ENCODE peak calls at places on chromosomes 16 and 17, in five cellular contexts. F is PC-3, Z is AG09309, R is NB4, A is cardiac muscle cell. Q is an unnamed sample.

GRCh38 chr17:62070900-62071299 is 5.8 kb upstream of the MED13 start:
- DNase-seq in Z (no peak), A (no peak), F (no peak), R (no peak), Q (no peak)

GRCh38 chr17:2854662-2855061 is 58.4 kb downstream of the RAP1GAP2 start:
- DNase-seq in R (no peak), A (no peak), F (peak), Z (no peak), Q (peak)

GRCh38 chr17:15952916-15953865 is 8.3 kb downstream of the ADORA2B start:
- DNase-seq in F (no peak), Z (no peak), R (no peak), A (no peak), Q (no peak)

GRCh38 chr17:64441772-64442549 is 7.0 kb upstream of the MILR1 start:
- DNase-seq in R (peak), Z (no peak), F (no peak), A (no peak), Q (no peak)

GRCh38 chr16:76235426-76235825 is 41.8 kb upstream of the CNTNAP4 start:
- DNase-seq in F (no peak), R (no peak), Z (no peak), A (no peak), Q (no peak)

GRCh38 chr16:88688013-88688778 is 1.9 kb upstream of the SNAI3 start:
- DNase-seq in F (no peak), R (no peak), Z (no peak), A (no peak), Q (no peak)

GRCh38 chr16:31138621-31139578 is 3.4 kb upstream of the PRSS8 start:
- DNase-seq in A (no peak), R (no peak), F (peak), Z (no peak), Q (peak)

GRCh38 chr16:87585452-87586200 is 16.7 kb upstream of the JPH3 start:
- DNase-seq in R (no peak), Z (no peak), A (no peak), F (no peak), Q (no peak)

GRCh38 chr17:3558603-3559269 is 1.1 kb upstream of the TRPV3 start:
- DNase-seq in F (peak), Z (no peak), R (no peak), A (no peak), Q (peak)

GRCh38 chr17:76673729-76674128 is 30.2 kb upstream of the ST6GALNAC1 start:
- DNase-seq in Z (no peak), R (no peak), F (no peak), A (no peak), Q (no peak)

GRCh38 chr17:1605681-1606351 is 22.8 kb downstream of the SLC43A2 start:
- DNase-seq in A (no peak), R (no peak), F (no peak), Z (no peak), Q (no peak)

GRCh38 chr16:88770459-88771293 is 14.3 kb downstream of the PIEZO1 start:
- DNase-seq in Z (no peak), F (peak), R (peak), A (peak), Q (peak)

GRCh38 chr16:31010539-31010938 is at the start of gene STX1B:
- DNase-seq in Z (no peak), A (peak), R (no peak), F (no peak), Q (no peak)

GRCh38 chr17:75842963-75843576 is 1.1 kb downstream of the UNC13D start:
- DNase-seq in Z (no peak), R (no peak), A (no peak), F (no peak), Q (no peak)

GRCh38 chr16:28623172-28623711 is 13.4 kb upstream of the SULT1A1 start:
- DNase-seq in R (peak), Z (no peak), F (peak), A (no peak), Q (peak)

DNA sequence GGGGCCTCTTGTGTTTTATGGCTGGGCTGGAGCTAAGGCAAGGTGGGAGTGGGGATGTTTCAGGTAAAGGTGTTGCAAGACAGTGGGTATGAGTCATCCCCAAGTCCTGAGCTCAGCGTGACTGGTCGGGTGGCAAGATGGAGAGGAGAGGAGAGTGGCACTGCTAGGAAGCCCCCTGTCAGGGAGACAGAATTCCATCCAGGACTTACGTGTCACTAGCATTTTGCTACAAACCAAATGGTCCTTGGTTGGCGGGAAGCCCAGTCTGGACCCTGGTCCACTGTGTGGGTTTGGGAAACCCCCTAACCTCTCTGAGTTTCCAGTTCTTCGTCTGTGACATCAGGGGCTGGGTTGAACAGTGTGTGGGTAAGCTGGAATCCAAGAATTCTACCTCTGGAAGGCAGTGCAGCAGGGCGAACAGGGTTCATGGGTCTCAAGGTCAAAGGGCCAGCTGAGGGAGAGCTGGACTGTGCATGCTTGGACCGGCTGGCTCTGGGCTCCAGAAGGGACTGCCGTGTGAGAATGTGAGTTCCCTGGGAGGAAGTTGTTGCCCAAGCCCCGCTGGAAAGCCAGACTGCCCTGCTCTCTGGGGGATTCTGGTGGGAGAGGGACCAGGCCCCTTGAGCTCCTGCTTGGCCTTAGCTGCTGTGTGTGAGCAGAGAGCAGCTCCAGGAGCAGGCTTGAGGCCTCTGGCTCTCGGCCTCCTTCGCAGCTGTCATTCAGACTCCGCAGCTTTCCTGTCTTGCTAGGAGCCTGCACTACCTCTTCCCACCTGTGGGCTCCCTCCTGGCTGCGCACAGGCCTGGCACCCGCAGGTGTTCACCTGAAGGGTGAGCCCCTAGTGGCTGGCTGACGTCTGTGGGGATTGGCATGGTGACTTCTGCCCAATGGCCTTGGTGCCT is 84.5 kb downstream of the NT5M start:
- DNase-seq in F (peak), A (peak), Z (no peak), R (peak), Q (peak)
- TF ChIP-seq CTCF in F (peak), A (peak), Z (peak), R (peak), Q (peak)

GRCh38 chr16:78230832-78231231 is 131.4 kb downstream of the WWOX start:
- DNase-seq in A (no peak), F (peak), Z (no peak), R (no peak), Q (peak)

GRCh38 chr16:78224342-78224741 is 124.9 kb downstream of the WWOX start:
- DNase-seq in F (peak), R (no peak), A (no peak), Z (no peak), Q (no peak)

GRCh38 chr16:78228704-78229103 is 129.2 kb downstream of the WWOX start:
- DNase-seq in F (no peak), Z (no peak), R (no peak), A (no peak), Q (no peak)

DNA sequence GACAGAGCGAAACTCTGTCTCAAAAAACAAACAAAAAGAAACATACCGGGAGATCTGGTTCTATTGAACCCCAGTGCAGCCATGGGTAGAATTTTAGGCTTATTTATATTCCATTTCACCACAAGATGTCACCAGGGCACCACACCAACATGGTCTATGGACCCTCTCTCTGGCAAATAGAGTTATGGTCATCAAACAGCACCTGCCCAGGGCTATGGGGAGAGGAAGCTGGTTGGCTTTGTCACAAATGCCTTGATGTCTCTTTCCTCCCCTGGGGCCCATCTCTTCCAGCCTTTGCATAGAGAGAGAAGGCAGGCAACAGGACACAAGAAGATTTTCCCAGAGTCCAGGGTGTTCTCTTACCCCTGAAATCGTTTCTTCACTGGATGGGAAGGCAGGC is 128.4 kb downstream of the WWOX start:
- DNase-seq in Z (no peak), R (peak), A (peak), F (peak), Q (no peak)
- TF ChIP-seq CTCF in Z (no peak), R (peak), A (no peak), F (peak), Q (peak)

GRCh38 chr16:50627419-50627818 is 53.7 kb downstream of the SNX20 start:
- DNase-seq in Z (no peak), A (peak), F (no peak), R (peak), Q (no peak)
- TF ChIP-seq CTCF in Z (peak), A (peak), F (no peak), R (peak), Q (no peak)

GRCh38 chr17:8257801-8258200 is 8.7 kb downstream of the PFAS start:
- DNase-seq in R (no peak), Z (no peak), F (no peak), A (no peak), Q (no peak)

GRCh38 chr17:8254881-8255280 is 5.8 kb downstream of the PFAS start:
- DNase-seq in A (no peak), R (no peak), F (no peak), Z (no peak), Q (no peak)

GRCh38 chr17:8255499-8255898 is 6.4 kb downstream of the PFAS start:
- DNase-seq in R (no peak), A (no peak), Z (no peak), F (no peak), Q (no peak)

GRCh38 chr17:8256691-8257090 is 7.6 kb downstream of the PFAS start:
- DNase-seq in Z (no peak), F (no peak), R (no peak), A (no peak), Q (no peak)

DNA sequence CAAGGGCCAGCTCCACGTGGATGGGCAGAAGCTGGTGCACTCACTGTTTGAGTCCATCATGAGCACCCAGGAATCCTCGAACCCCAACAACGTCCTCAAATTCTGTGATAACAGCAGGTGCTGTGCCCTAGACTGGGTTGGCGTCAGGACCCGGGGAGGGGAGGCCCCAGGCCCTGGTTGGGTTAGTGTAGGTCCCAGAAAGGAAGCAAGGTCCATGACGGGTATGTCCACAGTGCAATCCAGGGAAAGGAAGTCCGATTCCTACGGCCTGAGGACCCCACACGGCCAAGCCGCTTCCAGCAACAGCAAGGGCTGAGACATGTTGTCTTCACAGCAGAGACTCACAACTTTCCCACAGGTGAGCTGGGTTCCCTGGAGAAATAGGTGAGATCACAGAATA is 7.2 kb downstream of the PFAS start:
- DNase-seq in A (no peak), R (no peak), F (no peak), Z (no peak), Q (no peak)
- TF ChIP-seq CTCF in A (no peak), R (no peak), F (no peak), Z (no peak), Q (no peak)

GRCh38 chr16:50839920-50840729 is 98.2 kb downstream of the CYLD start:
- DNase-seq in Z (no peak), R (peak), A (no peak), F (no peak), Q (no peak)
- TF ChIP-seq CTCF in Z (no peak), R (no peak), A (no peak), F (peak), Q (no peak)

GRCh38 chr17:48261297-48261880 is 153.8 kb downstream of the SNX11 start:
- DNase-seq in R (peak), F (peak), A (peak), Z (no peak), Q (peak)
- TF ChIP-seq CTCF in R (peak), F (peak), A (peak), Z (no peak), Q (peak)

GRCh38 chr17:44584498-44584897 is 27.2 kb downstream of the FZD2 start:
- DNase-seq in A (peak), R (no peak), Z (no peak), F (no peak), Q (no peak)

GRCh38 chr17:44578947-44579346 is 21.7 kb downstream of the FZD2 start:
- DNase-seq in F (no peak), Z (no peak), A (no peak), R (no peak), Q (no peak)

GRCh38 chr17:44587339-44587738 is 30.1 kb downstream of the FZD2 start:
- DNase-seq in A (peak), F (peak), R (no peak), Z (peak), Q (peak)

GRCh38 chr17:44585315-44585714 is 28.0 kb downstream of the FZD2 start:
- DNase-seq in F (no peak), R (no peak), A (no peak), Z (no peak), Q (no peak)

DNA sequence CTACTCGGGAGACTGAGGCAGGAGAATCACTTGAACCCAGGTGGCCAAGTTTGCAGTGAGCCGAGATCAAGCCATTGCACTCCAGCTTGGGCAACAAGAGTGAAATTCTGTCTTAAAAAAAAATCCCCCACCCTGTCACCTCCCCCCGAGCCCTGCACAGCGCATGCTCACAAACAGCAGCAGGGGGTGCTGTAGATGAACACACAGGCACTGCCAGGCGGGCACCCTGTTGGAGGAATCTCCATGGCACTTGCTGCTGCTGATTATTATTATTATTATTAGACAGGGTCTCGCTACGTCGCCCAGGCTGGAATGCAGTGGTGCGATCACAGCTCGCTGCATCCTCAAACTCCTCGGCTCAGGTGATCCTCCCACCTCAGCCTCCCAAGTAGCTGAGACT is 24.6 kb downstream of the FZD2 start:
- DNase-seq in F (peak), Z (no peak), R (peak), A (no peak), Q (peak)
- TF ChIP-seq CTCF in F (peak), Z (peak), R (peak), A (peak), Q (no peak)

DNA sequence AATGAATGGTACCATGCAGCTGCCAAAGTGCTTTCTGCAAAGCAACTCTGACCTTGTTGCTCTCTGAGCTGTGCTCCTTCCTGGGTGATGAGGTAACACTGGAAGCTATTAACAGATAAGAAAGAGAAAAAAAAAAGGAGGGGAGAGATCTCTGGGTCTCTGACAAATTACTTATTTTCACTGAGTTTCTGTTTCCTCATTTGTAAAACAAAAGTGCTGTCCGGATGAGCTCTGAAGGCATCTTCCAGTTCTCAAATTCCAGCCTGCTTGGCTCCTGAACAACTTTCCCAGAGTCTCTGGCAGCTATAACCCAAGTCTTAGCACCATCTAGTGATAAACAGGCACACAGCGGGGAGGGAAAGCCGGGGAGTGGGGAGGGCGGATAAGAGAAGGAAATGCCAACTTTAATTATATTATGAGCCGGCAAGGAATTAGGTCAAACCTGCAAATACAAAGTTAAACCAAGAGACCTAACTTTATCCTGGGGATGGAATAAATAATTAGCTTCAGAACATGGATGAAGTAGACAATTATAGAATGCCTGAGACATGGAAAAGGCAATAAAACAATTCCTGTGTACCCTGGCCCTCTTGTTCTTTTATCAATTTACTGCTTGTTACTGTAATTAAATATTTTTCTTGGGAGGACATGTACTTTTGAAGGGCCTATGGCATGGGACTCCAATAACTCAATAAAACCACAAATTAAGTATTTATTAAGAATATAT is 61.3 kb upstream of the KIFC3 start:
- DNase-seq in Z (peak), R (peak), F (peak), A (peak), Q (peak)
- TF ChIP-seq CTCF in Z (peak), R (peak), F (peak), A (peak), Q (peak)

GRCh38 chr16:743794-744500 is 3.1 kb upstream of the CIAO3 start:
- DNase-seq in A (no peak), R (no peak), F (no peak), Z (no peak), Q (no peak)
- TF ChIP-seq CTCF in A (peak), R (peak), F (no peak), Z (no peak), Q (no peak)

Q was measured in MCF 10A.